ENCODE peak calls at places on chromosomes 1 and 21, in seven cellular contexts. N, S, Z, K, P, X and I are unnamed samples.

GRCh38 chr1:182802006-182802798 is 12.6 kb downstream of the NPL start:
- DNase-seq in K (no peak), S (no peak), X (no peak), Z (peak; percentile 84), P (no peak), N (no peak), I (no peak)

GRCh38 chr1:47707887-47708535 is 270.2 kb downstream of the FOXD2 start:
- DNase-seq in S (no peak), X (no peak), N (no peak), Z (no peak), P (no peak), K (no peak), I (peak; percentile 61)

GRCh38 chr21:25960423-25960822 is 210.1 kb downstream of the APP start:
- DNase-seq in P (no peak), N (no peak), X (no peak), Z (no peak), S (no peak), K (no peak), I (peak; percentile 44)

GRCh38 chr1:75727571-75727970 is 3.1 kb downstream of the ACADM start:
- DNase-seq in P (no peak), Z (no peak), S (no peak), X (no peak), N (no peak), K (no peak), I (no peak)

GRCh38 chr1:40477680-40478057 is 579 bp downstream of the ZFP69 start:
- DNase-seq in X (no peak), Z (peak; percentile 35), P (no peak), N (peak; percentile 17), K (no peak), S (peak; percentile 15), I (no peak)

GRCh38 chr1:26535201-26535600 is 5.6 kb downstream of the RPS6KA1 start:
- DNase-seq in Z (no peak), N (no peak), X (no peak), S (no peak), K (no peak), P (no peak), I (peak; percentile 10)

GRCh38 chr1:184911103-184911502 is 63.2 kb downstream of the NIBAN1 start:
- DNase-seq in S (no peak), N (no peak), K (no peak), Z (no peak), X (no peak), P (no peak), I (no peak)

GRCh38 chr1:21574464-21575151 is 65.4 kb downstream of the ALPL start:
- DNase-seq in P (peak; percentile 99), N (no peak), X (peak; percentile 54), K (no peak), S (no peak), Z (no peak), I (peak; percentile 85)

GRCh38 chr1:94284481-94284880 is 47.1 kb upstream of the ARHGAP29 start:
- DNase-seq in K (no peak), N (no peak), Z (no peak), X (no peak), S (no peak), P (no peak), I (no peak)

GRCh38 chr21:38012700-38013099 is 96.4 kb upstream of the KCNJ6 start:
- DNase-seq in S (no peak), K (no peak), N (no peak), Z (no peak), P (no peak), X (no peak), I (no peak)

GRCh38 chr1:5681654-5682053 is 310.6 kb downstream of the NPHP4 start:
- DNase-seq in Z (no peak), S (no peak), N (no peak), K (no peak), P (no peak), X (no peak), I (no peak)

GRCh38 chr1:85398391-85399064 is 66.4 kb downstream of the DDAH1 start:
- DNase-seq in N (peak; percentile 27), K (no peak), P (no peak), X (no peak), S (no peak), Z (peak; percentile 58), I (no peak)

GRCh38 chr1:227560814-227561213 is 2.5 kb upstream of the ZNF678 start:
- DNase-seq in S (no peak), X (no peak), N (no peak), P (no peak), K (no peak), Z (no peak), I (peak; percentile 43)